ENCODE peak calls at places on chromosomes 6 and 20, in nine cellular contexts. L, E, Y, O, V, R, H, M and I are unnamed samples.

GRCh38 chr20:58478141-58478805 is 36.9 kb downstream of the APCDD1L start:
- DNase-seq in L (no peak), E (no peak), Y (no peak), O (no peak), V (no peak), R (no peak), H (no peak), M (no peak), I (no peak)

GRCh38 chr6:16822975-16823374 is 61.7 kb upstream of the ATXN1 start:
- DNase-seq in L (no peak), E (no peak), Y (no peak), O (no peak), V (no peak), R (no peak), H (no peak), M (no peak), I (no peak)

GRCh38 chr6:12012566-12013367 is 655 bp downstream of the HIVEP1 start:
- DNase-seq in L (peak; percentile 67), E (peak; percentile 51), Y (peak; percentile 75), O (peak; percentile 74), V (peak; percentile 61), R (peak; percentile 84), H (peak; percentile 82), M (peak; percentile 87), I (peak; percentile 90)

GRCh38 chr6:95578106-95578410 is 723 bp downstream of the MANEA start:
- DNase-seq in L (no peak), E (no peak), Y (no peak), O (no peak), V (no peak), R (no peak), H (no peak), M (no peak), I (no peak)

GRCh38 chr6:24864345-24864744 is 65.6 kb upstream of the ARMH2 start:
- DNase-seq in L (no peak), E (no peak), Y (no peak), O (no peak), V (no peak), R (no peak), H (peak; percentile 16), M (no peak), I (no peak)

GRCh38 chr6:150930816-150931215 is 65.3 kb downstream of the MTHFD1L start:
- DNase-seq in L (no peak), E (no peak), Y (no peak), O (no peak), V (no peak), R (no peak), H (no peak), M (no peak), I (no peak)

GRCh38 chr20:41375846-41376245 is 9.2 kb upstream of the EMILIN3 start:
- DNase-seq in L (no peak), E (no peak), Y (no peak), O (no peak), V (no peak), R (no peak), H (no peak), M (no peak), I (no peak)

GRCh38 chr6:165274611-165275010 is 34.8 kb downstream of the C6orf118 start:
- DNase-seq in L (no peak), E (no peak), Y (no peak), O (no peak), V (no peak), R (no peak), H (no peak), M (no peak), I (no peak)

GRCh38 chr6:13724174-13724573 is 12.5 kb upstream of the RANBP9 start:
- DNase-seq in L (no peak), E (no peak), Y (no peak), O (no peak), V (no peak), R (no peak), H (no peak), M (no peak), I (no peak)

GRCh38 chr6:163984446-163984936 is 570.0 kb downstream of the QKI start:
- DNase-seq in L (no peak), E (no peak), Y (no peak), O (no peak), V (no peak), R (no peak), H (no peak), M (no peak), I (no peak)

GRCh38 chr20:62589150-62589498 is 53.2 kb upstream of the SLCO4A1 start:
- DNase-seq in L (no peak), E (no peak), Y (no peak), O (no peak), V (no peak), R (no peak), H (no peak), M (no peak), I (no peak)

GRCh38 chr6:148559848-148560433 is 186.9 kb upstream of the UST start:
- DNase-seq in L (peak; percentile 63), E (peak; percentile 71), Y (peak; percentile 87), O (peak; percentile 72), V (peak; percentile 78), R (peak; percentile 88), H (peak; percentile 87), M (peak; percentile 63), I (peak; percentile 85)

GRCh38 chr6:22828179-22829062 is 259.1 kb downstream of the HDGFL1 start:
- DNase-seq in L (peak; percentile 30), E (no peak), Y (no peak), O (peak; percentile 63), V (peak; percentile 16), R (no peak), H (peak; percentile 61), M (no peak), I (peak; percentile 38)

GRCh38 chr6:106858653-106859092 is 115.9 kb downstream of the CD24 start:
- DNase-seq in L (no peak), E (no peak), Y (no peak), O (no peak), V (no peak), R (no peak), H (no peak), M (no peak), I (no peak)

GRCh38 chr6:128848169-128848935 is 34.6 kb upstream of the LAMA2 start:
- DNase-seq in L (peak; percentile 26), E (no peak), Y (no peak), O (no peak), V (no peak), R (no peak), H (no peak), M (no peak), I (no peak)

GRCh38 chr6:14676977-14677781 is 559.6 kb downstream of the CD83 start:
- DNase-seq in L (no peak), E (no peak), Y (no peak), O (no peak), V (no peak), R (no peak), H (no peak), M (no peak), I (no peak)

DNA sequence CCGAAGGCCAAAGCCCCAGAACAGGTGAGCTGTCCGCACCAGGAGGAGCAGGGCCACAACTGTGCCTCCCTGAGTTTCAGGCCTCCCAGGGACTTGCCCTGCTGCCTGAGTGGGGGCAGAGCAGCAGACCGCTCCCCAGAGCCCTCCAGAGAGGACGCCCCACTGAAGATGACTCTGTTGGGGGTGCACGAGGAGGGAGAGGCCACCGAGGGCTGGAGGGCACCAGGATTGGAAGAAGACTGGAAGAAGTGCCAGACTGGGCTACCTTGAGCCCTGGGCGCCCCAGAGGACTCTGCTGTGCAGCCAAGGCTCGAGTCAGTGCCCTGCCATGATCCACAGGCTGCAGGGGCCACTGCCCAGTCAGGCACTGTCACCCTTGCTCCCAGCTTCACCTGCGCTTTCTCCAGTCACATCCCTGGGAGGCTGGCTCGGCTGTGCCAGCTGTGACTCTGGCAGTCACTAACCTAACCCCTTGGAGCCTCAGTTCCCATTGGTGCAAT is 11.3 kb downstream of the CST7 start:
- DNase-seq in L (no peak), E (no peak), Y (no peak), O (no peak), V (no peak), R (no peak), H (no peak), M (no peak), I (no peak)
- H3K4me3 ChIP-seq in L (no peak overlapping the region), E (no peak overlapping the region), Y (no peak overlapping the region), O (no peak overlapping the region), V (no peak overlapping the region), R (no peak overlapping the region), H (no peak overlapping the region), M (no peak overlapping the region), I (no peak overlapping the region)

GRCh38 chr6:4790158-4790899 is 14.1 kb downstream of the CDYL start:
- DNase-seq in L (no peak), E (no peak), Y (no peak), O (no peak), V (no peak), R (no peak), H (no peak), M (no peak), I (no peak)
- TF ChIP-seq CTCF in L (no peak), E (no peak), Y (peak; percentile 6), O (peak; percentile 18), V (no peak), R (no peak), H (no peak), M (no peak), I (no peak)

GRCh38 chr6:42762950-42763349 is 17.0 kb upstream of the TBCC start:
- DNase-seq in L (no peak), E (no peak), Y (no peak), O (no peak), V (no peak), R (no peak), H (no peak), M (no peak), I (no peak)

GRCh38 chr6:42762338-42762929 is 16.5 kb upstream of the TBCC start:
- DNase-seq in L (no peak), E (no peak), Y (no peak), O (no peak), V (no peak), R (no peak), H (no peak), M (no peak), I (no peak)

GRCh38 chr6:42764883-42765653 is 16.8 kb upstream of the BICRAL start:
- DNase-seq in L (no peak), E (no peak), Y (no peak), O (no peak), V (no peak), R (no peak), H (no peak), M (no peak), I (no peak)

GRCh38 chr6:42769051-42769450 is 12.8 kb upstream of the BICRAL start:
- DNase-seq in L (no peak), E (no peak), Y (no peak), O (no peak), V (no peak), R (no peak), H (no peak), M (no peak), I (no peak)

GRCh38 chr6:42766163-42766670 is 15.6 kb upstream of the BICRAL start:
- DNase-seq in L (no peak), E (no peak), Y (peak; percentile 72), O (no peak), V (no peak), R (no peak), H (no peak), M (no peak), I (no peak)
- H3K27ac ChIP-seq in L (no peak overlapping the region), E (no peak overlapping the region), Y (peak overlapping the region; percentile 64), O (no peak overlapping the region), V (no peak overlapping the region), R (no peak overlapping the region), H (no peak overlapping the region), M (no peak overlapping the region), I (no peak overlapping the region)

DNA sequence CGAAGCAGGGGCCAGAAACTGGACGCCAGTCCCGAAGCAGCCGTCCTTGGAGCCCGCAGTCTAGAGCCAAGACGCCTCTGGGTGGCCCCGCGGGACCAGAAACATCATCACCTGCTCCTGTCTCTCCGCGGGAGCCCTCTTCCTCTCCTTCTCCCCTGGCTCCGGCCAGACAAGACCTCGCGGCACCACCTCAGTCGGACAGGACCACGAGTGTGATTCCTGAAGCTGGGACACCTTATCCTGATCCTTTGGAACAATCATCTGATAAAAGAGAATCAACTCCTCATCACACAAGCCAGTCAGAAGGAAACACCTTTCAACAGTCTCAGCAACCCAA is 446 bp downstream of the RSPH4A start:
- DNase-seq in L (no peak), E (no peak), Y (peak; percentile 57), O (peak; percentile 32), V (peak; percentile 15), R (no peak), H (peak; percentile 19), M (peak; percentile 22), I (peak; percentile 23)
- H3K4me3 ChIP-seq in L (peak overlapping the region; percentile 59), E (peak overlapping the region; percentile 73), Y (peak overlapping the region; percentile 76), O (peak overlapping the region; percentile 54), V (peak overlapping the region; percentile 46), R (peak overlapping the region; percentile 54), H (peak overlapping the region; percentile 60), M (peak overlapping the region; percentile 50), I (peak overlapping the region; percentile 67)